ENCODE peak calls at places on chromosomes 13 and 19, in nine cellular contexts. One of them, this sample, is unnamed. For H3K4me1, the result is how much of the 10 kb centered on the place peaks cover.

GRCh38 chr13:102550507-102550906 is 46.3 kb upstream of the TPP2 start:
- DNase-seq in HepG2: no peak
- DNase-seq in prostate gland: no peak
- DNase-seq in ovary: no peak
- DNase-seq in colonic mucosa: no peak
- DNase-seq in psoas muscle: no peak
- DNase-seq in lower lobe of right lung: no peak
- DNase-seq in mammary epithelial cell: no peak
- DNase-seq in pancreas: no peak
- DNase-seq in this sample: no peak

GRCh38 chr13:30900952-30901749 is 4.9 kb upstream of the MEDAG start:
- DNase-seq in HepG2: no peak
- DNase-seq in prostate gland: no peak
- DNase-seq in ovary: no peak
- DNase-seq in colonic mucosa: no peak
- DNase-seq in psoas muscle: no peak
- DNase-seq in lower lobe of right lung: no peak
- DNase-seq in mammary epithelial cell: no peak
- DNase-seq in pancreas: no peak
- DNase-seq in this sample: no peak

GRCh38 chr13:106865706-106866288 is 297.9 kb upstream of the ARGLU1 start:
- DNase-seq in HepG2: no peak
- DNase-seq in prostate gland: no peak
- DNase-seq in ovary: no peak
- DNase-seq in colonic mucosa: no peak
- DNase-seq in psoas muscle: no peak
- DNase-seq in lower lobe of right lung: no peak
- DNase-seq in mammary epithelial cell: no peak
- DNase-seq in pancreas: no peak
- DNase-seq in this sample: no peak

GRCh38 chr13:30690282-30691188 is 44.8 kb upstream of the ALOX5AP start:
- DNase-seq in HepG2: no peak
- DNase-seq in prostate gland: peak
- DNase-seq in ovary: no peak
- DNase-seq in colonic mucosa: peak
- DNase-seq in psoas muscle: peak
- DNase-seq in lower lobe of right lung: peak
- DNase-seq in mammary epithelial cell: peak
- DNase-seq in pancreas: no peak
- DNase-seq in this sample: no peak

GRCh38 chr19:37074819-37075362 is 3.3 kb upstream of the ZNF420 start:
- DNase-seq in HepG2: no peak
- DNase-seq in prostate gland: no peak
- DNase-seq in ovary: no peak
- DNase-seq in colonic mucosa: no peak
- DNase-seq in psoas muscle: no peak
- DNase-seq in lower lobe of right lung: no peak
- DNase-seq in mammary epithelial cell: no peak
- DNase-seq in pancreas: no peak
- DNase-seq in this sample: no peak

GRCh38 chr19:44747739-44748425 is 626 bp upstream of the BCL3 start:
- DNase-seq in HepG2: peak
- DNase-seq in prostate gland: no peak
- DNase-seq in ovary: peak
- DNase-seq in colonic mucosa: peak
- DNase-seq in psoas muscle: peak
- DNase-seq in lower lobe of right lung: peak
- DNase-seq in mammary epithelial cell: peak
- DNase-seq in pancreas: peak
- DNase-seq in this sample: peak

GRCh38 chr19:7170983-7171382 is 101.5 kb downstream of the ZNF557 start:
- DNase-seq in HepG2: no peak
- DNase-seq in prostate gland: no peak
- DNase-seq in ovary: no peak
- DNase-seq in colonic mucosa: no peak
- DNase-seq in psoas muscle: no peak
- DNase-seq in lower lobe of right lung: no peak
- DNase-seq in mammary epithelial cell: no peak
- DNase-seq in pancreas: no peak
- DNase-seq in this sample: no peak

GRCh38 chr13:46134961-46135522 is 30.2 kb upstream of the CPB2 start:
- DNase-seq in HepG2: peak
- DNase-seq in prostate gland: peak
- DNase-seq in ovary: no peak
- DNase-seq in colonic mucosa: no peak
- DNase-seq in psoas muscle: no peak
- DNase-seq in lower lobe of right lung: no peak
- DNase-seq in mammary epithelial cell: peak
- DNase-seq in pancreas: peak
- DNase-seq in this sample: no peak

GRCh38 chr13:27976362-27977177 is 7.5 kb upstream of the CDX2 start:
- DNase-seq in HepG2: no peak
- DNase-seq in prostate gland: no peak
- DNase-seq in ovary: no peak
- DNase-seq in colonic mucosa: no peak
- DNase-seq in psoas muscle: no peak
- DNase-seq in lower lobe of right lung: no peak
- DNase-seq in mammary epithelial cell: no peak
- DNase-seq in pancreas: no peak
- DNase-seq in this sample: no peak

DNA sequence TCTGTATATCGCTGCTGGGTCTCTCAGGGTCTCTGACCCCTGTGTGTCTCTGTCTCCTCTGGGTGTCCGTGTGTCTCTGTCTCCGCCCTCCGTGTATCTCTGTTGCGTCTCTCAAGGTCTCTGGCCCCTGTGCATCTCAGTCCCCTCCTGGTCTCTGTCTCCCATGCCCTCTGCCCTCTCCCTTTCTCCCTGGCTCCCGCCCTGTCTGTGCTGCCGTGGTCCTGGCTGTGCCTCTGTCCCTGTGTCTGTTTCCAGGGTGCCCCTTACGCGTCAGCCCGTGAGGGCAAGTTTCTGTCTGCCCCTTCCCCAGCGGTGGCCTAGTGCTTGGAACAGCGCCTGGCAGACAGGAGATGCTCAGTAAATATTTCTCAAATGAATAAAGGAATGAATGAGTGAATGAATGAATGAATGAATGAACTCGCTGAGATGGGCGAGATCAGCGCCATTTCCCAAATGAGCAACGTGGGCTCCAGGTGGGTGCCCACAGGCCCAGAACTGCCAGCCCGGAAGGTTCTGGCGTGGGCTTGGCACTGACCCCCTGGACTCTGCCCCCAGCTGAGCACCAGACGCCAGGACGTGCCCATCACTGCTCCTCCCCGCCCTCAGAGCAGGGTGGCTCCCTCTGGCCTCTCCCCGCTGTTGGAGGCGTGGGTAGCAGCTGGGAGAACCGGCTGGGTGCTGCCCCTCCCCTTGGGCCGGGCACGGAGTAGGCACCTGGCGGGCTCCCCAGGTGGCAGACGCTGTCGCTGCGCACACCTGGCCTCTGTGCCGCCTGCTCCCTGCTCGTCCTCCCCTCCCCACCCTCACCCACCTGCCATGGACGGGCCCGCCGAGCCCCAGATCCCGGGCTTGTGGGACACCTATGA is at the start of gene SULT2B1:
- DNase-seq in HepG2: no peak
- DNase-seq in prostate gland: peak
- DNase-seq in ovary: no peak
- DNase-seq in colonic mucosa: peak
- DNase-seq in psoas muscle: no peak
- DNase-seq in lower lobe of right lung: peak
- DNase-seq in mammary epithelial cell: peak
- DNase-seq in pancreas: peak
- DNase-seq in this sample: no peak
- H3K4me3 ChIP-seq in HepG2: peak
- H3K4me3 ChIP-seq in prostate gland: peak
- H3K4me3 ChIP-seq in ovary: no peak
- H3K4me3 ChIP-seq in colonic mucosa: no peak
- H3K4me3 ChIP-seq in psoas muscle: no peak
- H3K4me3 ChIP-seq in lower lobe of right lung: peak
- H3K4me3 ChIP-seq in mammary epithelial cell: no peak
- H3K4me3 ChIP-seq in pancreas: no peak
- H3K4me3 ChIP-seq in this sample: no peak

GRCh38 chr19:39399684-39400465 is 6.8 kb upstream of the ZFP36 start:
- DNase-seq in HepG2: no peak
- DNase-seq in prostate gland: no peak
- DNase-seq in ovary: no peak
- DNase-seq in colonic mucosa: no peak
- DNase-seq in psoas muscle: no peak
- DNase-seq in lower lobe of right lung: no peak
- DNase-seq in mammary epithelial cell: no peak
- DNase-seq in pancreas: no peak
- DNase-seq in this sample: no peak

GRCh38 chr19:39401549-39402416 is 4.9 kb upstream of the ZFP36 start:
- DNase-seq in HepG2: peak
- DNase-seq in prostate gland: peak
- DNase-seq in ovary: no peak
- DNase-seq in colonic mucosa: peak
- DNase-seq in psoas muscle: peak
- DNase-seq in lower lobe of right lung: peak
- DNase-seq in mammary epithelial cell: peak
- DNase-seq in pancreas: no peak
- DNase-seq in this sample: no peak

GRCh38 chr19:39403331-39404312 is 3.0 kb upstream of the ZFP36 start:
- DNase-seq in HepG2: no peak
- DNase-seq in prostate gland: peak
- DNase-seq in ovary: peak
- DNase-seq in colonic mucosa: peak
- DNase-seq in psoas muscle: peak
- DNase-seq in lower lobe of right lung: peak
- DNase-seq in mammary epithelial cell: peak
- DNase-seq in pancreas: peak
- DNase-seq in this sample: peak

GRCh38 chr19:39402417-39403297 is 4.0 kb upstream of the ZFP36 start:
- DNase-seq in HepG2: no peak
- DNase-seq in prostate gland: peak
- DNase-seq in ovary: peak
- DNase-seq in colonic mucosa: peak
- DNase-seq in psoas muscle: peak
- DNase-seq in lower lobe of right lung: peak
- DNase-seq in mammary epithelial cell: peak
- DNase-seq in pancreas: peak
- DNase-seq in this sample: no peak

DNA sequence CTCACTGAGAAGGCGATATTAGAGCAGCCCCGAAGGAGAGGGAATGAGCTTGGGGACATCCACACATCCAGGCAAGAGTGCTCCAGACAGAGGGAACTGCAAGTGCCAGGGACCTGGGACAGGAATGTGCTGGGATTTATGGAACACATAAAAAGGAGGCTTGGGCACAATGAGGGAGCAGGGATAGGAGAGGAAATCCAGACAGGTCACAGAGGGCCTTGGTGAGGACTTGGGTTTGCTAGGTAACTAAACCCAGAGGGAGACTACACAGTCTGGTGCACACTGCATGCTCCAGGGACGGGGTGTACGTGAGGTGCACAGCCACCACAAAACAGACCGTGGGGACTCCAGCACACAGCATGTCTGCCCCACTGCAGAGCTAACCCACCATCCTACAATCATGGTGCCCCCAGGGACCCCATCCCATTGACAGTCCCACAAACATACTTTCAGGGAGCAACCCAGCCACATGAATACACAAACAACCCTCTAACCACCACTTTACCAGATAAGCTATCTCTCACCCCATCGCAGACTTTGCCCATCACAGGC is 5.6 kb upstream of the ZFP36 start:
- DNase-seq in HepG2: no peak
- DNase-seq in prostate gland: no peak
- DNase-seq in ovary: no peak
- DNase-seq in colonic mucosa: no peak
- DNase-seq in psoas muscle: no peak
- DNase-seq in lower lobe of right lung: no peak
- DNase-seq in mammary epithelial cell: no peak
- DNase-seq in pancreas: no peak
- DNase-seq in this sample: no peak
- H3K4me1 ChIP-seq in HepG2: half or more
- H3K4me1 ChIP-seq in prostate gland: under half
- H3K4me1 ChIP-seq in ovary: under half
- H3K4me1 ChIP-seq in colonic mucosa: under half
- H3K4me1 ChIP-seq in psoas muscle: under half
- H3K4me1 ChIP-seq in lower lobe of right lung: half or more
- H3K4me1 ChIP-seq in mammary epithelial cell: under half
- H3K4me1 ChIP-seq in pancreas: under half
- H3K4me1 ChIP-seq in this sample: under half

DNA sequence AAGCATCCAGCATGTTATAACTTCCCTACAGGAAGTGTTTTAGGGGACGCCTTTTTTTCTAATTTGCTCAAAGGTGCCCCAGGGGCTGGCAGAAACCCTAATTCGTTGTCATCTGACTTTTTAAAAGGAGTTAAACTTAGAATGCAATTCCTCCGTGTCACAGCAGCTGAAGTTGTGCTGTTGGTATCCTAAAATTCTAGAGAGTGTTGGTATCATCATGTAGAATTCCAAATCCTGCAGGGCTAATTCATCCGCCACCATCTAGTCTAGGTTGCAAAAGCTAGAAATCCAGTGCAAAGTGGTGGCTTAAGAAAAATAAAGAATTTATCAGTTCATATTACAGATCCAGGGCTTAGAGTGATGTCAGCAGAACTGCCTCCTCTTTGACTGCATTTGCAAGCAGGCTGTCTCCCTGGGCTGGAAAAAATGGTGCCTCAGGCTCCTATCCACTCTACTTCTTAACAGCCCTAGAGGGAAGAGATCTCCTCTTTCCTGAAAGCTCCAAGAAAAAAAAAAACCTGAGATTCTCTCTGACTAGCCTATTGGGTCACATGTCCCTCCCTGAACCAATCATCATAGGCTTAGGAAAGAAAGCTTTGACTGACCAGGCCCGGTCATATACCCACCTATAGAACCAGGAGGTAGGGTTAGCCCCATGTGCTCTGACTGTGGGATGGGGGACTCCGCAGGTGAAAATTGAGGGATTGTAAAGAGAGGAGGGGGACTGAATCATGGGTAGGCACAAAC is 73.0 kb downstream of the MAP4K1 start:
- DNase-seq in HepG2: no peak
- DNase-seq in prostate gland: peak
- DNase-seq in ovary: no peak
- DNase-seq in colonic mucosa: no peak
- DNase-seq in psoas muscle: no peak
- DNase-seq in lower lobe of right lung: peak
- DNase-seq in mammary epithelial cell: no peak
- DNase-seq in pancreas: no peak
- DNase-seq in this sample: no peak
- TF ChIP-seq CTCF in HepG2: no peak
- TF ChIP-seq CTCF in prostate gland: no peak
- TF ChIP-seq CTCF in ovary: no peak
- TF ChIP-seq CTCF in colonic mucosa: peak
- TF ChIP-seq CTCF in psoas muscle: no peak
- TF ChIP-seq CTCF in lower lobe of right lung: no peak
- TF ChIP-seq CTCF in mammary epithelial cell: no peak
- TF ChIP-seq CTCF in pancreas: no peak
- TF ChIP-seq CTCF in this sample: peak

DNA sequence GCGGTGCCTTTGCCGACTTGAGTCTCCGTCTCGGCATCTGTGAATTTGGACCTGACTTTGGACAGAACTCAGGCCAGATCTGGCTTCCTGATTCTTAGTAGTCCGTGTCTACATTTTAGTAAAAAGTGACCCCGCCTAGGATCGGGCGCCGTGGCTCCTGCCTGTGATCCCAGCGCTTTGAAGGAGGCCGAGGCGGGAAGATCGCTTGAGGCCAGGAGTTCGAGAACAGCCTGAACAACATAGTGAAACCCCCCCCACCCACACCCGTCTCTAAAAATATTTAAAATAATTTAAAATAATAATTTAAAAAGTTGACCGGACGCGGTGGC is 849 bp upstream of the TCF3 start:
- DNase-seq in HepG2: no peak
- DNase-seq in prostate gland: peak
- DNase-seq in ovary: no peak
- DNase-seq in colonic mucosa: no peak
- DNase-seq in psoas muscle: no peak
- DNase-seq in lower lobe of right lung: no peak
- DNase-seq in mammary epithelial cell: no peak
- DNase-seq in pancreas: no peak
- DNase-seq in this sample: no peak
- H3K4me3 ChIP-seq in HepG2: peak
- H3K4me3 ChIP-seq in prostate gland: peak
- H3K4me3 ChIP-seq in ovary: peak
- H3K4me3 ChIP-seq in colonic mucosa: peak
- H3K4me3 ChIP-seq in psoas muscle: peak
- H3K4me3 ChIP-seq in lower lobe of right lung: peak
- H3K4me3 ChIP-seq in mammary epithelial cell: peak
- H3K4me3 ChIP-seq in pancreas: peak
- H3K4me3 ChIP-seq in this sample: peak

This sample was measured in RWPE2.